ENCODE peak calls at places on chromosomes 7 and 10, in nine cellular contexts. One of them, this sample, is unnamed.

GRCh38 chr10:791639-792038 is 102.2 kb upstream of the DIP2C start:
- DNase-seq in amniotic stem cell: no peak
- DNase-seq in caudate nucleus: no peak
- DNase-seq in iPS-NIHi11: no peak
- DNase-seq in upper lobe of left lung: no peak
- DNase-seq in breast epithelium: no peak
- DNase-seq in T-cell: no peak
- DNase-seq in IMR-90: no peak
- DNase-seq in amniotic epithelial cell: no peak
- DNase-seq in this sample: no peak

GRCh38 chr10:127854769-127855583 is 37.8 kb downstream of the CLRN3 start:
- DNase-seq in T-cell: no peak
- DNase-seq in amniotic epithelial cell: no peak
- DNase-seq in caudate nucleus: no peak
- DNase-seq in breast epithelium: no peak
- DNase-seq in iPS-NIHi11: no peak
- DNase-seq in upper lobe of left lung: peak; percentile 77
- DNase-seq in IMR-90: no peak
- DNase-seq in amniotic stem cell: no peak
- DNase-seq in this sample: no peak

GRCh38 chr10:131560726-131561390 is 249.3 kb upstream of the TCERG1L start:
- DNase-seq in amniotic epithelial cell: no peak
- DNase-seq in iPS-NIHi11: no peak
- DNase-seq in upper lobe of left lung: peak; percentile 11
- DNase-seq in caudate nucleus: no peak
- DNase-seq in T-cell: no peak
- DNase-seq in breast epithelium: no peak
- DNase-seq in IMR-90: no peak
- DNase-seq in amniotic stem cell: no peak
- DNase-seq in this sample: no peak

GRCh38 chr10:122192142-122192541 is 79.0 kb upstream of the BTBD16 start:
- DNase-seq in T-cell: no peak
- DNase-seq in iPS-NIHi11: peak; percentile 62
- DNase-seq in IMR-90: no peak
- DNase-seq in upper lobe of left lung: no peak
- DNase-seq in caudate nucleus: no peak
- DNase-seq in amniotic epithelial cell: no peak
- DNase-seq in breast epithelium: no peak
- DNase-seq in amniotic stem cell: no peak
- DNase-seq in this sample: no peak

GRCh38 chr10:98649170-98649569 is 202.4 kb upstream of the HPS1 start:
- DNase-seq in amniotic epithelial cell: no peak
- DNase-seq in upper lobe of left lung: no peak
- DNase-seq in iPS-NIHi11: no peak
- DNase-seq in T-cell: no peak
- DNase-seq in breast epithelium: no peak
- DNase-seq in caudate nucleus: no peak
- DNase-seq in IMR-90: no peak
- DNase-seq in amniotic stem cell: no peak
- DNase-seq in this sample: no peak

GRCh38 chr10:97737770-97738265 is 890 bp downstream of the ZFYVE27 start:
- DNase-seq in caudate nucleus: no peak
- DNase-seq in upper lobe of left lung: no peak
- DNase-seq in amniotic stem cell: no peak
- DNase-seq in iPS-NIHi11: no peak
- DNase-seq in IMR-90: peak; percentile 56
- DNase-seq in T-cell: no peak
- DNase-seq in breast epithelium: no peak
- DNase-seq in amniotic epithelial cell: no peak
- DNase-seq in this sample: no peak

GRCh38 chr10:1202343-1202742 is 146.2 kb downstream of the WDR37 start:
- DNase-seq in amniotic stem cell: no peak
- DNase-seq in IMR-90: no peak
- DNase-seq in upper lobe of left lung: no peak
- DNase-seq in amniotic epithelial cell: no peak
- DNase-seq in caudate nucleus: no peak
- DNase-seq in iPS-NIHi11: no peak
- DNase-seq in breast epithelium: no peak
- DNase-seq in T-cell: no peak
- DNase-seq in this sample: no peak

GRCh38 chr10:77619964-77620703 is 17.5 kb downstream of the KCNMA1 start:
- DNase-seq in caudate nucleus: no peak
- DNase-seq in IMR-90: no peak
- DNase-seq in upper lobe of left lung: peak; percentile 62
- DNase-seq in T-cell: no peak
- DNase-seq in amniotic epithelial cell: no peak
- DNase-seq in iPS-NIHi11: no peak
- DNase-seq in amniotic stem cell: no peak
- DNase-seq in breast epithelium: no peak
- DNase-seq in this sample: no peak

GRCh38 chr7:65230231-65230630 is 143.4 kb upstream of the ZNF92 start:
- DNase-seq in T-cell: no peak
- DNase-seq in breast epithelium: no peak
- DNase-seq in iPS-NIHi11: no peak
- DNase-seq in IMR-90: no peak
- DNase-seq in amniotic epithelial cell: no peak
- DNase-seq in upper lobe of left lung: no peak
- DNase-seq in caudate nucleus: no peak
- DNase-seq in amniotic stem cell: no peak
- DNase-seq in this sample: no peak

GRCh38 chr10:116848032-116848911 is 1.0 kb upstream of the ENO4 start:
- DNase-seq in IMR-90: no peak
- DNase-seq in caudate nucleus: no peak
- DNase-seq in amniotic epithelial cell: peak; percentile 9
- DNase-seq in iPS-NIHi11: no peak
- DNase-seq in upper lobe of left lung: no peak
- DNase-seq in breast epithelium: no peak
- DNase-seq in T-cell: no peak
- DNase-seq in amniotic stem cell: no peak
- DNase-seq in this sample: no peak

GRCh38 chr10:49844775-49845561 is 82.8 kb upstream of the OGDHL start:
- DNase-seq in amniotic stem cell: no peak
- DNase-seq in upper lobe of left lung: no peak
- DNase-seq in amniotic epithelial cell: peak; percentile 69
- DNase-seq in IMR-90: peak; percentile 76
- DNase-seq in breast epithelium: no peak
- DNase-seq in caudate nucleus: no peak
- DNase-seq in iPS-NIHi11: no peak
- DNase-seq in T-cell: no peak
- DNase-seq in this sample: peak; percentile 74

GRCh38 chr7:106452031-106452851 is 167.5 kb upstream of the NAMPT start:
- DNase-seq in caudate nucleus: no peak
- DNase-seq in amniotic epithelial cell: no peak
- DNase-seq in IMR-90: no peak
- DNase-seq in T-cell: no peak
- DNase-seq in iPS-NIHi11: no peak
- DNase-seq in upper lobe of left lung: no peak
- DNase-seq in breast epithelium: no peak
- DNase-seq in amniotic stem cell: no peak
- DNase-seq in this sample: no peak

GRCh38 chr10:59265140-59265539 is 88.7 kb downstream of the PHYHIPL start:
- DNase-seq in T-cell: no peak
- DNase-seq in IMR-90: no peak
- DNase-seq in breast epithelium: no peak
- DNase-seq in amniotic epithelial cell: no peak
- DNase-seq in iPS-NIHi11: peak; percentile 56
- DNase-seq in amniotic stem cell: no peak
- DNase-seq in caudate nucleus: no peak
- DNase-seq in upper lobe of left lung: no peak
- DNase-seq in this sample: no peak

GRCh38 chr10:70232155-70232858 is 922 bp downstream of the PPA1 start:
- DNase-seq in iPS-NIHi11: peak; percentile 26
- DNase-seq in IMR-90: peak; percentile 60
- DNase-seq in amniotic epithelial cell: peak; percentile 67
- DNase-seq in upper lobe of left lung: peak; percentile 86
- DNase-seq in caudate nucleus: no peak
- DNase-seq in amniotic stem cell: peak; percentile 14
- DNase-seq in breast epithelium: no peak
- DNase-seq in T-cell: peak; percentile 24
- DNase-seq in this sample: peak; percentile 57

GRCh38 chr10:132911712-132912097 is 30.7 kb downstream of the CFAP46 start:
- DNase-seq in caudate nucleus: no peak
- DNase-seq in breast epithelium: no peak
- DNase-seq in IMR-90: no peak
- DNase-seq in upper lobe of left lung: no peak
- DNase-seq in amniotic stem cell: no peak
- DNase-seq in amniotic epithelial cell: no peak
- DNase-seq in iPS-NIHi11: no peak
- DNase-seq in T-cell: no peak
- DNase-seq in this sample: peak; percentile 5

GRCh38 chr10:73601486-73601921 is 10.4 kb upstream of the USP54 start:
- DNase-seq in amniotic epithelial cell: no peak
- DNase-seq in T-cell: no peak
- DNase-seq in amniotic stem cell: no peak
- DNase-seq in upper lobe of left lung: no peak
- DNase-seq in caudate nucleus: no peak
- DNase-seq in iPS-NIHi11: peak; percentile 77
- DNase-seq in IMR-90: peak; percentile 24
- DNase-seq in breast epithelium: peak; percentile 88
- DNase-seq in this sample: peak; percentile 19

GRCh38 chr7:131173148-131173890 is 154.4 kb upstream of the MKLN1 start:
- DNase-seq in breast epithelium: no peak
- DNase-seq in amniotic epithelial cell: peak; percentile 70
- DNase-seq in IMR-90: peak; percentile 52
- DNase-seq in upper lobe of left lung: no peak
- DNase-seq in caudate nucleus: no peak
- DNase-seq in T-cell: no peak
- DNase-seq in amniotic stem cell: no peak
- DNase-seq in iPS-NIHi11: no peak
- DNase-seq in this sample: peak; percentile 69

GRCh38 chr7:116801092-116801710 is 61.2 kb upstream of the CAPZA2 start:
- DNase-seq in iPS-NIHi11: no peak
- DNase-seq in amniotic stem cell: peak; percentile 53
- DNase-seq in T-cell: no peak
- DNase-seq in amniotic epithelial cell: peak; percentile 76
- DNase-seq in upper lobe of left lung: no peak
- DNase-seq in breast epithelium: no peak
- DNase-seq in caudate nucleus: no peak
- DNase-seq in IMR-90: peak; percentile 87
- DNase-seq in this sample: peak; percentile 80

GRCh38 chr7:3282457-3282856 is 18.6 kb upstream of the SDK1 start:
- DNase-seq in upper lobe of left lung: no peak
- DNase-seq in IMR-90: no peak
- DNase-seq in breast epithelium: peak; percentile 30
- DNase-seq in amniotic epithelial cell: peak; percentile 39
- DNase-seq in caudate nucleus: no peak
- DNase-seq in amniotic stem cell: no peak
- DNase-seq in iPS-NIHi11: no peak
- DNase-seq in T-cell: no peak
- DNase-seq in this sample: no peak

GRCh38 chr7:30201161-30201666 is 66.4 kb downstream of the MTURN start:
- DNase-seq in T-cell: no peak
- DNase-seq in amniotic stem cell: no peak
- DNase-seq in upper lobe of left lung: no peak
- DNase-seq in amniotic epithelial cell: no peak
- DNase-seq in caudate nucleus: no peak
- DNase-seq in iPS-NIHi11: no peak
- DNase-seq in breast epithelium: peak; percentile 48
- DNase-seq in IMR-90: no peak
- DNase-seq in this sample: no peak

GRCh38 chr7:76300210-76300731 is 2.2 kb upstream of the HSPB1 start:
- DNase-seq in breast epithelium: peak; percentile 90
- DNase-seq in iPS-NIHi11: no peak
- DNase-seq in amniotic stem cell: no peak
- DNase-seq in T-cell: no peak
- DNase-seq in amniotic epithelial cell: peak; percentile 96
- DNase-seq in upper lobe of left lung: no peak
- DNase-seq in caudate nucleus: no peak
- DNase-seq in IMR-90: peak; percentile 82
- DNase-seq in this sample: peak; percentile 89

GRCh38 chr7:93036807-93037206 is 81.0 kb downstream of the SAMD9 start:
- DNase-seq in amniotic epithelial cell: no peak
- DNase-seq in amniotic stem cell: no peak
- DNase-seq in breast epithelium: no peak
- DNase-seq in upper lobe of left lung: no peak
- DNase-seq in caudate nucleus: no peak
- DNase-seq in T-cell: no peak
- DNase-seq in IMR-90: no peak
- DNase-seq in iPS-NIHi11: no peak
- DNase-seq in this sample: no peak

GRCh38 chr10:130479146-130479545 is 343.0 kb downstream of the GLRX3 start:
- DNase-seq in amniotic stem cell: no peak
- DNase-seq in amniotic epithelial cell: no peak
- DNase-seq in T-cell: no peak
- DNase-seq in IMR-90: no peak
- DNase-seq in breast epithelium: no peak
- DNase-seq in upper lobe of left lung: no peak
- DNase-seq in caudate nucleus: no peak
- DNase-seq in iPS-NIHi11: peak; percentile 45
- DNase-seq in this sample: no peak

GRCh38 chr10:94076325-94076841 is 82.7 kb downstream of the PLCE1 start:
- DNase-seq in breast epithelium: no peak
- DNase-seq in amniotic stem cell: peak; percentile 48
- DNase-seq in T-cell: no peak
- DNase-seq in caudate nucleus: no peak
- DNase-seq in upper lobe of left lung: no peak
- DNase-seq in IMR-90: peak; percentile 71
- DNase-seq in amniotic epithelial cell: peak; percentile 47
- DNase-seq in iPS-NIHi11: peak; percentile 30
- DNase-seq in this sample: peak; percentile 74

GRCh38 chr7:131623154-131623553 is 66.7 kb upstream of the PODXL start:
- DNase-seq in iPS-NIHi11: no peak
- DNase-seq in T-cell: no peak
- DNase-seq in caudate nucleus: no peak
- DNase-seq in amniotic stem cell: no peak
- DNase-seq in breast epithelium: no peak
- DNase-seq in IMR-90: no peak
- DNase-seq in upper lobe of left lung: peak; percentile 78
- DNase-seq in amniotic epithelial cell: no peak
- DNase-seq in this sample: peak; percentile 77

GRCh38 chr7:153604-154003 is 38.8 kb upstream of the FAM20C start:
- DNase-seq in caudate nucleus: no peak
- DNase-seq in IMR-90: no peak
- DNase-seq in amniotic epithelial cell: no peak
- DNase-seq in iPS-NIHi11: no peak
- DNase-seq in amniotic stem cell: no peak
- DNase-seq in T-cell: no peak
- DNase-seq in breast epithelium: no peak
- DNase-seq in upper lobe of left lung: peak; percentile 24
- DNase-seq in this sample: no peak

GRCh38 chr10:3528271-3528670 is 256.7 kb downstream of the KLF6 start:
- DNase-seq in upper lobe of left lung: no peak
- DNase-seq in breast epithelium: no peak
- DNase-seq in IMR-90: no peak
- DNase-seq in caudate nucleus: no peak
- DNase-seq in amniotic stem cell: no peak
- DNase-seq in T-cell: no peak
- DNase-seq in iPS-NIHi11: no peak
- DNase-seq in amniotic epithelial cell: no peak
- DNase-seq in this sample: no peak

GRCh38 chr7:50352282-50352681 is 47.8 kb downstream of the IKZF1 start:
- DNase-seq in T-cell: no peak
- DNase-seq in breast epithelium: no peak
- DNase-seq in iPS-NIHi11: no peak
- DNase-seq in amniotic stem cell: no peak
- DNase-seq in amniotic epithelial cell: no peak
- DNase-seq in IMR-90: no peak
- DNase-seq in upper lobe of left lung: no peak
- DNase-seq in caudate nucleus: no peak
- DNase-seq in this sample: no peak

This sample was measured in choroid plexus epithelial cell.